ENCODE peak calls at places on chromosomes 6 and 20, in seven cellular contexts. L is hepatocyte, K is PC-3, A is GM23248, I is GM23338, W is HCT116, G is MM.1S. X is an unnamed sample. For H3K4me1 and H3K9me2, the result is how much of the 10 kb centered on the place peaks cover.

GRCh38 chr6:13924949-13925881 is at the start of gene RNF182:
- DNase-seq in W (no peak), I (peak), L (no peak), A (peak), G (no peak), K (peak), X (peak)

GRCh38 chr20:46682063-46682821 is 7.0 kb downstream of the TP53RK start:
- DNase-seq in G (no peak), L (no peak), I (no peak), W (no peak), A (no peak), K (no peak), X (no peak)

GRCh38 chr6:17417817-17418216 is 24.4 kb downstream of the CAP2 start:
- DNase-seq in I (peak), K (peak), G (no peak), L (peak), W (no peak), A (peak), X (peak)

GRCh38 chr6:156994215-156995076 is 217.3 kb downstream of the ARID1B start:
- DNase-seq in A (no peak), W (no peak), I (no peak), K (peak), L (peak), G (no peak), X (no peak)

GRCh38 chr20:21513181-21513663 is 642 bp downstream of the NKX2-2 start:
- DNase-seq in W (no peak), I (peak), G (no peak), A (peak), L (no peak), K (no peak), X (no peak)

GRCh38 chr6:35728663-35729348 is 8.0 kb upstream of the ARMC12 start:
- DNase-seq in G (peak), I (peak), K (no peak), A (no peak), L (no peak), W (no peak), X (no peak)

GRCh38 chr20:62557425-62557824 is 81.6 kb upstream of the GATA5 start:
- DNase-seq in K (peak), L (no peak), A (peak), G (no peak), I (no peak), W (peak), X (peak)

GRCh38 chr6:16033214-16033613 is 95.7 kb upstream of the MYLIP start:
- DNase-seq in K (no peak), L (no peak), G (no peak), W (no peak), I (no peak), A (no peak), X (no peak)

GRCh38 chr20:33859157-33859695 is 48.1 kb downstream of the CHMP4B start:
- DNase-seq in A (no peak), L (no peak), W (no peak), G (peak), I (no peak), K (no peak), X (peak)

GRCh38 chr6:160930547-160931377 is 60.8 kb upstream of the MAP3K4 start:
- DNase-seq in K (peak), A (peak), I (peak), W (peak), L (peak), G (peak), X (no peak)

GRCh38 chr20:63434599-63435378 is 37.7 kb downstream of the KCNQ2 start:
- DNase-seq in K (peak), A (peak), W (peak), I (peak), G (peak), L (peak), X (peak)

GRCh38 chr6:131173680-131174079 is 38.4 kb downstream of the AKAP7 start:
- DNase-seq in K (no peak), W (no peak), G (no peak), I (peak), L (no peak), A (peak), X (no peak)

GRCh38 chr6:160810238-160810637 is 108.2 kb downstream of the PLG start:
- DNase-seq in G (no peak), A (no peak), W (no peak), L (peak), K (peak), I (no peak), X (no peak)

GRCh38 chr20:22768779-22769178 is 184.4 kb upstream of the FOXA2 start:
- DNase-seq in I (peak), W (no peak), A (peak), G (no peak), L (no peak), K (peak), X (peak)

GRCh38 chr6:40410792-40411191 is 176.4 kb downstream of the LRFN2 start:
- DNase-seq in A (no peak), K (no peak), L (no peak), G (no peak), W (no peak), I (no peak), X (no peak)

GRCh38 chr6:35452186-35453090 is at the start of gene FANCE:
- DNase-seq in A (peak), K (peak), W (peak), L (peak), I (peak), G (peak), X (peak)

GRCh38 chr20:63863021-63863797 is 1.9 kb upstream of the TPD52L2 start:
- DNase-seq in L (no peak), A (no peak), G (no peak), W (no peak), K (no peak), I (no peak), X (no peak)

GRCh38 chr20:48461351-48461750 is 366.4 kb downstream of the PREX1 start:
- DNase-seq in G (no peak), K (no peak), I (no peak), L (no peak), A (no peak), W (no peak), X (no peak)

GRCh38 chr6:12635813-12636212 is 80.8 kb upstream of the PHACTR1 start:
- DNase-seq in W (no peak), A (peak), L (no peak), G (no peak), K (no peak), I (no peak), X (no peak)

GRCh38 chr20:36847009-36847709 is 28.8 kb upstream of the TLDC2 start:
- DNase-seq in K (no peak), W (no peak), G (no peak), A (peak), L (peak), I (no peak), X (peak)

GRCh38 chr20:25484224-25484846 is 76.9 kb downstream of the GINS1 start:
- DNase-seq in K (peak), W (no peak), I (peak), L (no peak), G (no peak), A (no peak), X (no peak)

GRCh38 chr20:58306421-58307261 is 2.9 kb upstream of the RAB22A start:
- DNase-seq in K (peak), A (peak), W (no peak), L (peak), I (no peak), G (peak), X (peak)

GRCh38 chr6:9456241-9456658 is 958.6 kb downstream of the TFAP2A start:
- DNase-seq in K (no peak), W (no peak), A (no peak), G (no peak), I (no peak), L (no peak), X (no peak)

GRCh38 chr20:48638546-48638945 is 189.3 kb downstream of the PREX1 start:
- DNase-seq in G (no peak), W (peak), A (peak), I (no peak), L (no peak), K (peak), X (peak)

GRCh38 chr6:138971601-138972000 is 16.5 kb downstream of the REPS1 start:
- DNase-seq in A (peak), L (no peak), I (peak), W (no peak), K (no peak), G (no peak), X (no peak)

GRCh38 chr6:35428421-35429149 is 23.6 kb upstream of the FANCE start:
- DNase-seq in K (peak), I (no peak), L (peak), A (peak), W (no peak), G (no peak), X (no peak)

GRCh38 chr6:157682856-157683481 is 140.1 kb upstream of the SNX9 start:
- DNase-seq in K (peak), L (no peak), I (no peak), W (no peak), G (no peak), A (peak), X (peak)

GRCh38 chr20:19566226-19566960 is 191.7 kb upstream of the RIN2 start:
- DNase-seq in G (no peak), L (no peak), K (no peak), A (peak), W (no peak), I (no peak), X (no peak)

GRCh38 chr6:22024004-22024403 is 272.8 kb downstream of the PRL start:
- DNase-seq in L (no peak), K (no peak), W (no peak), I (no peak), A (no peak), G (no peak), X (no peak)

GRCh38 chr6:38876470-38876869 is 161.4 kb downstream of the DNAH8 start:
- DNase-seq in G (no peak), W (no peak), A (no peak), I (no peak), L (no peak), K (no peak), X (no peak)

GRCh38 chr6:131787955-131788712 is 19.7 kb upstream of the ENPP1 start:
- DNase-seq in A (peak), W (no peak), G (no peak), L (peak), I (peak), K (peak), X (no peak)

GRCh38 chr6:99195986-99196655 is 153.4 kb downstream of the FAXC start:
- DNase-seq in G (no peak), A (no peak), L (no peak), W (no peak), I (no peak), K (peak), X (no peak)

DNA sequence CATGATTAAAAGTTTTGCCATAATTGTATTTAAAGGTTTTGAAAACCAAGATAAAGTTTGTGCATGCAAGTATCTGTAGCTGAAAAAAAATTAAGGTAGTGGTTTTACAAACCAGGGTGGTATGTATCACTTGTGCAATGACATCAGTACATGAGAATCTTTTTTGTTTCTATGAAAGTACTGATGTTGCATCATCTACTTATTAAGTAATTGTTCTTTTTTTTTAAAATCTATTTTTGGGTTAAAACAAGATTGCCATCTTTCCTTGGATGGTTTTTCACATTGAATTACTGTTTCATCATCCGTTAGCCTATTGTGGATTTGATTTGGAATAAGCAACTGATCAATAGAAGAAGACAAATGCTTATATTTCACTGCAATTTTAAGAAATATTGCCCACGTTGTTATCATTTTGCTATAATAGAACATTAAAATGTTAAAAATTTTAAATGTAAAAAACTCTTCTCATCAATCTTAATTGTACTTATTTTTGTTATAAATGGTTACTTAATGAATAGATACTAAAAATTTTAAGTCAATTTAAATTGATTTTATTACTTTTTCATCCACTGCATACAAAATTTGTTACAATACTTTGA is 39.8 kb upstream of the TAGAP start:
- DNase-seq in G (no peak), K (no peak), L (no peak), W (no peak), A (peak), I (no peak), X (no peak)
- H3K4me1 ChIP-seq in G (under half), K (under half), L (under half), W (under half), A (under half), I (under half), X (under half)

GRCh38 chr6:24818346-24818745 is 19.6 kb upstream of the ARMH2 start:
- DNase-seq in L (no peak), I (no peak), K (no peak), W (no peak), G (no peak), A (no peak), X (no peak)
- H3K9me2 ChIP-seq in L (under half), I (under half), K (under half), W (under half), G (under half), A (under half), X (under half)

DNA sequence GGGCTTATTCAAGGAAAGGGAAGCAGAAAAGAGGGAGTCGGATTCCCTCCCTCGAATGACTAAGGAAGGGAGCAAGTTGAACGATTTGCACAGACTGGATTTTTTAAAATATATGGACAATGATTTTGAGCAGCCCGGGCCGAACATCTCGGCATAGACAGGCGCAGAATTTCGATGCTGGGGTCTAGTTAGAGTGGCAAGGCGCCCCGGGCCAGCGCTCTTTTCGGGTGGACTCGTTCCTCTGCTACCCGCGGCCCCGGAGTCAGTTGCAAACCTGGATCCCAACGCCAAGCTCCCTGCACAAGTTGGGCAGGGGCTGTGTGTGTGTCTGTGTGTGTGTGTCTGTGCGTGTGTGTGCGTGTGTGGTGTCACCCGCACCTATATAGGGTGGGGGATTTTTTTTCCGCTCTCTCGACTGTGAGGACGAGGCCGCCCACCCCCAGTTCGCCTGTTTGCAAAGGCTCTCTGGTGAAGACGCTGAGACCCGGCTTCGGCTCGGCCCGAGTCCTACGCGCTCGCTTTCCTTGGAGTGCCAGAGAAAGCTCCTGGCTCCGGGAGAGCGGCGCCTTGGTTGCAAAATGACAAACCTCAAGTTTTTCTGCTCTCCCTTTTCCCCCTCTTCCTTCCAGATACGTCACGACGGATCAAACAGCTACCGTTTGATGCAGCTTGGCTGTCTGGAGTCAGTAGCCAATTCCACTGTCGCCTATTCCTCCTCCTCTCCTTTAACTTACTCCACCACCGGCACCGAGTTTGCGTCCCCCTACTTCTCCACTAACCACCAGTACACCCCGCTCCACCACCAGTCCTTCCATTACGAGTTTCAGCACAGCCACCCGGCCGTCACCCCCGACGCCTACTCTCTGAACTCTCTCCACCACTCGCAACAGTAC is 1.4 kb downstream of the TFAP2D start:
- DNase-seq in K (no peak), G (no peak), A (no peak), L (no peak), W (no peak), I (peak), X (no peak)
- TF ChIP-seq EZH2 in K (no peak), G (no peak), A (peak), L (no peak), W (no peak), I (peak), X (no peak)

DNA sequence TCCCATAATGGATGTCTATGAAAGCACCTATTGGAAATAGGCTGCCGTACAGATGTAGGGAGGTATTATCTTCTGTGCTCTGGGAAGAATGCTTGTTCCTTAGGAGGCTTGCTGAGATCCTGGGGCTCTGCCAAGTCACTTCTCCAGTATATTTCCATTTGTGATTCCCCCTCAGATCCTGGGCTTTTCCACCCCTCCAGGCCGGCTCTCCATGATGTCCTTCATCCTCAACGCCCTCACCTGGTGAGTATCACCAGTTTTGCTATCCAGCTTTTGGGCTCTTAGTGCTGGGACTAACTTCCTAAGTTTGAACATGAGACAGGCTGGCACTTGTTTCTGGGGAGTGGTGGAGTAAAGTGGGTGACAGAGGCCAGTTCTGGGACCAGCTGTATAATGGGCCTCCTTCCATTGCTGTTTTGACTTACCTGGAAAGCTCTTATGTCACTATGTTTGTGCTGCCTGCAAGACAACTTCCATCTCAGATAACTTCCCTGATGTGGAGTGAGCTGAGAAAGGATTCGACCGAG is 2.6 kb downstream of the SYS1 start:
- DNase-seq in L (no peak), K (no peak), A (no peak), W (no peak), G (no peak), I (no peak), X (no peak)
- H3K4me1 ChIP-seq in L (under half), K (under half), A (under half), W (under half), G (under half), I (under half), X (under half)

GRCh38 chr6:116278478-116278822 is 1.3 kb downstream of the TSPYL1 start:
- DNase-seq in W (no peak), G (no peak), L (no peak), K (no peak), I (no peak), A (no peak), X (no peak)
- H3K9me2 ChIP-seq in W (under half), G (under half), L (under half), K (under half), I (under half), A (under half), X (under half)

GRCh38 chr20:38261054-38261390 is 487 bp upstream of the KIAA1755 start:
- DNase-seq in W (no peak), G (no peak), I (no peak), A (no peak), K (no peak), L (no peak), X (no peak)

GRCh38 chr20:38256966-38257365 is 3.6 kb downstream of the KIAA1755 start:
- DNase-seq in A (no peak), W (no peak), K (no peak), I (no peak), G (no peak), L (no peak), X (no peak)

GRCh38 chr20:38260378-38261053 is at the start of gene KIAA1755:
- DNase-seq in A (peak), I (peak), K (no peak), L (peak), G (no peak), W (no peak), X (no peak)

GRCh38 chr20:38258545-38259223 is 1.9 kb downstream of the KIAA1755 start:
- DNase-seq in A (no peak), G (no peak), L (no peak), K (no peak), W (no peak), I (no peak), X (no peak)

GRCh38 chr20:38260025-38260377 is 534 bp downstream of the KIAA1755 start:
- DNase-seq in A (peak), K (no peak), L (no peak), G (no peak), I (peak), W (no peak), X (peak)
- TF ChIP-seq EZH2 in A (no peak), K (no peak), L (no peak), G (no peak), I (no peak), W (no peak), X (no peak)

DNA sequence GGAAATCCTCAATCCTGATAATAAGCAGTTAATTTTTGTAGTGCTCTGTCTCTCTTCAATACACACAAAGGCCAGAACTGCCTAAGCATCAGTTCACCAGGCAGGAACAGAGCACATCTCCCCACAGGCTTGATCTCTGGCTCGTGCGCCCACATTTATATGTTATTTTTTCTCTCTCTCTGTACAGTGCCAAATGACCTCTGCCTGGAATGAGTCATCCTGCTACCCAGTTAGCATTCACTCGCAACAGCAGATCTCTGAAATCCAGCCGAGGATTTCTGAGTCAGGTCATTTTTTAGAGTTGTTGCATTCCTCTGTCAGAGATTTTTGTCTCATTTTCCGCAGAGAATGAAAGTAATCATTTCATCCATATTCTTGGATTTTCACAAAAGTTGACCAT is 107.1 kb downstream of the COL12A1 start:
- DNase-seq in A (peak), I (no peak), K (peak), G (no peak), L (peak), W (peak), X (peak)
- H3K4me1 ChIP-seq in A (half or more), I (under half), K (under half), G (under half), L (under half), W (under half), X (under half)

GRCh38 chr20:7094438-7094997 is 327.0 kb downstream of the BMP2 start:
- DNase-seq in A (peak), L (peak), W (peak), G (peak), I (peak), K (peak), X (no peak)
- H3K9me2 ChIP-seq in A (under half), L (under half), W (under half), G (under half), I (under half), K (under half), X (under half)

GRCh38 chr20:44810061-44810390 is 320 bp downstream of the RIMS4 start:
- DNase-seq in W (no peak), I (peak), K (no peak), L (no peak), G (no peak), A (peak), X (no peak)
- TF ChIP-seq EZH2 in W (no peak), I (no peak), K (no peak), L (no peak), G (no peak), A (no peak), X (no peak)

X was measured in PC-9.